ENCODE peak calls at places on chromosomes 11 and 22, in nine cellular contexts. D is cardiac muscle cell; B is RWPE2; Q is suprapubic skin; G is uterus; P is CD8-positive, alpha-beta T cell; I is pancreas; N is HCT116; J is prostate gland. E is an unnamed sample. For H3K4me1, the result is how much of the 10 kb centered on the place peaks cover.

GRCh38 chr11:64523456-64524187 is 67.4 kb upstream of the SLC22A12 start:
- DNase-seq in D (no peak), B (no peak), Q (no peak), G (no peak), P (no peak), I (no peak), N (no peak), J (no peak), E (no peak)

GRCh38 chr11:76663912-76664440 is 6.6 kb downstream of the LRRC32 start:
- DNase-seq in D (no peak), B (peak), Q (peak), G (no peak), P (no peak), I (no peak), N (no peak), J (no peak), E (no peak)

GRCh38 chr22:48739348-48740085 is 1088.2 kb downstream of the BRD1 start:
- DNase-seq in D (no peak), B (no peak), Q (peak), G (no peak), P (no peak), I (no peak), N (no peak), J (no peak), E (no peak)

GRCh38 chr22:46963672-46964545 is 201.5 kb downstream of the TBC1D22A start:
- DNase-seq in D (no peak), B (no peak), Q (peak), G (no peak), P (no peak), I (no peak), N (no peak), J (no peak), E (no peak)

GRCh38 chr22:42617155-42617983 is 2.7 kb upstream of the POLDIP3 start:
- DNase-seq in D (no peak), B (no peak), Q (no peak), G (no peak), P (no peak), I (no peak), N (no peak), J (no peak), E (no peak)

GRCh38 chr11:67409261-67409666 is 5.4 kb downstream of the TBC1D10C start:
- DNase-seq in D (no peak), B (no peak), Q (no peak), G (no peak), P (peak), I (no peak), N (no peak), J (no peak), E (no peak)

GRCh38 chr22:22684605-22685561 is 40.5 kb downstream of the GGTLC2 start:
- DNase-seq in D (no peak), B (no peak), Q (no peak), G (no peak), P (no peak), I (no peak), N (no peak), J (no peak), E (no peak)

GRCh38 chr11:75637998-75638397 is 30.8 kb downstream of the MAP6 start:
- DNase-seq in D (no peak), B (no peak), Q (no peak), G (no peak), P (no peak), I (no peak), N (no peak), J (no peak), E (no peak)

GRCh38 chr11:86255896-86256295 is 11.3 kb downstream of the EED start:
- DNase-seq in D (no peak), B (no peak), Q (no peak), G (no peak), P (no peak), I (no peak), N (no peak), J (no peak), E (no peak)

GRCh38 chr22:25235547-25236290 is 16.3 kb downstream of the CRYBB2 start:
- DNase-seq in D (peak), B (peak), Q (no peak), G (peak), P (peak), I (peak), N (peak), J (peak), E (peak)

GRCh38 chr22:49224243-49224642 is 603.4 kb downstream of the BRD1 start:
- DNase-seq in D (no peak), B (no peak), Q (no peak), G (no peak), P (no peak), I (no peak), N (no peak), J (no peak), E (no peak)

GRCh38 chr11:57294225-57295131 is 30.3 kb downstream of the TNKS1BP1 start:
- DNase-seq in D (no peak), B (no peak), Q (no peak), G (no peak), P (no peak), I (peak), N (no peak), J (peak), E (peak)

DNA sequence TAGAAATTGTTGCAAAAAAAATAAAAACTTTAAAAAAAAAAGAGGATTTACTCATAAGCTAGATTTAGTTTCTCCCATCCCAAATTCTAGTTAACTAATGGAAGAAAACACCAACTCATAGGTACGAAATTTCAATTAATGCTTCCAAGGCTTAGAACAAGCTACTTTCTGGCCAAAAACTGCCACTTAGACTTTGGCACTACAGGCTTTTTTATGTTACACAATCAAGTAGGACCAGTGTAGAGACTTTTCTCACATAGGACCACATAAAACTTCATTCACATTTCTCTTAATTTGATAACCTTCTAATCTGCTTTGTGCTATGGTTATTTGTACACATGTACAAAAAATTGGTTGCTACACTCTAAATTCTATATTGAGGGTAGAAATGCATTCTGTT is 3.1 kb downstream of the ST13 start:
- DNase-seq in D (no peak), B (no peak), Q (no peak), G (no peak), P (no peak), I (no peak), N (no peak), J (no peak), E (no peak)
- H3K4me3 ChIP-seq in D (no peak), B (no peak), Q (peak), G (no peak), P (no peak), I (no peak), N (no peak), J (no peak), E (no peak)

GRCh38 chr11:60118333-60118732 is 29.9 kb downstream of the MS4A2 start:
- DNase-seq in D (no peak), B (no peak), Q (no peak), G (no peak), P (no peak), I (no peak), N (no peak), J (no peak), E (no peak)
- TF ChIP-seq CTCF in D (no peak), B (peak), Q (no peak), G (no peak), P (no peak), I (no peak), N (no peak), J (no peak), E (no peak)

DNA sequence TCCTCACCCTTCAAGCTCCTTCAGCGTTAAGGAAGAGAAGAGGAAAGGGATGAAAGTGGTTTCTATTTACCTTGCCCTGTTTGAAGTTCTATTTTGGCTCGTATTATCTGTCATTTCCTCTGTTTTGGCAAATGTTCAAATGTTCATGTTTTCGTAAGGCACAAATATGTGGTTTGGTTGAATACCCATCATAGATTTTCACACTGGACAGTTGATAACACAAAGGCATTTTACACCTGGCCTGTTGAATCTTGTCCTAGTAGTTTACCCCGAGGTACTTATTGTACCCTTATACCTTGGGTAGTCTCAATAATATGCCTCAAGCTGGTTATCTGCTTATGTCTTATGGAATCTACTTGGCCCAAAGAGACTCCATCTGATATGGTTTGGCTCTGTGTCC is 706.9 kb downstream of the METTL15 start:
- DNase-seq in D (no peak), B (no peak), Q (no peak), G (no peak), P (no peak), I (no peak), N (no peak), J (no peak), E (no peak)
- H3K4me1 ChIP-seq in D (under half), B (under half), Q (under half), G (under half), P (under half), I (under half), N (under half), J (under half), E (under half)

DNA sequence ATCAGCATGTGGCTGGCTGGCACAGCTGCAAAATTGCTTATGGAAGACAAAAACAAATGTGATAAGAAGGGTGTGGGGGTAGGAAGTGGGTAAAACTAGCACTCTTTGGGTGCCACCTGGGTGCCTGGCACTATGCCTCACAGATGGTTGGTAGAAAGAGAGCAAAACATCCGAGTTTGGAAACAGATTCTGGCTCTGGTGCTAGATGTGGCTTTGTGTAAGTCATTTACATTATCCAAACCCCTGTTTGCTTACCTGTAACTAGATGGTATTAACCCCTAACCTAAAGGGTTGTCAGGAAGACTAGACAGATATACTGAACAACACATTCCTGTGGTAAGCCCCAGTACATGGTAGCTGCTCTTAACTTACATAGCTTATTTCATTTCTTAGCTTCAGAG is 905.6 kb downstream of the DLG2 start:
- DNase-seq in D (no peak), B (no peak), Q (no peak), G (no peak), P (no peak), I (no peak), N (no peak), J (no peak), E (no peak)
- H3K4me3 ChIP-seq in D (no peak), B (no peak), Q (no peak), G (no peak), P (no peak), I (no peak), N (no peak), J (no peak), E (no peak)

GRCh38 chr11:78138281-78138680 is 1.1 kb downstream of the ALG8 start:
- DNase-seq in D (no peak), B (no peak), Q (no peak), G (no peak), P (no peak), I (no peak), N (no peak), J (no peak), E (no peak)
- TF ChIP-seq CTCF in D (no peak), B (no peak), Q (no peak), G (no peak), P (no peak), I (no peak), N (no peak), J (no peak), E (no peak)

DNA sequence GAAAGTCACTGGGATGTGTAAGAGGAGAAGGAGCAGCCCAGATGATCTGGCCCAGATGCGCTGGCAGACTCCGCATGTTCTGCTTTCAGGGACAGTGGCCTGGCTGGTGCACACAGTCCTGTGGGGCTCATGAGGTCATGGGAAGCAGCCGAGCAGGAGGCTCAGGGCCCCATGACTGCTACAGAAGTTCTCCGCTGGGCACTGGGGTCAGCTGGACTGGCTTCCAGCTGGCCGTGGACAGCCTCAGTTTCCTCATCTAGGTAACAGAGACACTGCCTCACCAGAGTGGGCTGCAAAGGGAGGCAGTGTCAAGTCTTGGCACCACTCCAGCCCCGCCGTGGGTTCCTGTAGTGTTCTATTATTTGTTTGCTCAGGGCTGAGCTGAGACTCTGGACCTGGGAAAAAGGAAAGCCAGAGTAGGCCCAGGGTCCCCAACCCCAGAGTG is 45.1 kb downstream of the MED15 start:
- DNase-seq in D (no peak), B (no peak), Q (peak), G (peak), P (no peak), I (peak), N (no peak), J (no peak), E (no peak)
- H3K4me1 ChIP-seq in D (under half), B (under half), Q (half or more), G (under half), P (half or more), I (under half), N (under half), J (under half), E (under half)

E was measured in lung.